ENCODE peak calls at places on chromosomes 3 and 15, in five cellular contexts. E is H9, K is mesenchymal stem cell, W is H1, V is neuronal stem cell. L is an unnamed sample. For H3K4me1, the result is how much of the 10 kb centered on the place peaks cover.

GRCh38 chr3:21466491-21466890 is 284.5 kb downstream of the ZNF385D start:
- DNase-seq in K (no peak), E (no peak), W (no peak), V (no peak), L (no peak)

GRCh38 chr15:101676965-101677364 is 24.8 kb upstream of the TM2D3 start:
- DNase-seq in V (no peak), E (no peak), W (no peak), K (peak), L (no peak)

GRCh38 chr3:172259191-172259590 is 189.1 kb downstream of the GHSR start:
- DNase-seq in E (no peak), W (no peak), K (no peak), V (no peak), L (peak)

GRCh38 chr3:8629151-8630021 is 15.2 kb downstream of the SSUH2 start:
- DNase-seq in K (peak), E (no peak), W (no peak), V (no peak), L (peak)

GRCh38 chr15:74768771-74769342 is 13.0 kb upstream of the CSK start:
- DNase-seq in K (peak), V (no peak), E (peak), W (peak), L (peak)

GRCh38 chr3:46080124-46080991 is 53.1 kb upstream of the XCR1 start:
- DNase-seq in V (no peak), K (no peak), W (no peak), E (no peak), L (no peak)

GRCh38 chr3:156675744-156676466 is 1.5 kb downstream of the TIPARP start:
- DNase-seq in V (no peak), E (no peak), W (no peak), K (peak), L (peak)

GRCh38 chr3:133914839-133915600 is 19.3 kb upstream of the RAB6B start:
- DNase-seq in E (no peak), W (no peak), V (no peak), K (no peak), L (no peak)

GRCh38 chr15:91496754-91497691 is 356.5 kb upstream of the SLCO3A1 start:
- DNase-seq in V (no peak), K (no peak), E (no peak), W (no peak), L (no peak)

GRCh38 chr3:57184516-57184915 is 15.3 kb downstream of the HESX1 start:
- DNase-seq in K (peak), V (no peak), W (no peak), E (no peak), L (no peak)

GRCh38 chr3:144375122-144375521 is 403.5 kb downstream of the DIPK2A start:
- DNase-seq in E (no peak), V (no peak), W (no peak), K (no peak), L (no peak)

GRCh38 chr15:51144021-51144532 is 49.4 kb upstream of the TNFAIP8L3 start:
- DNase-seq in K (peak), W (no peak), V (no peak), E (no peak), L (peak)

DNA sequence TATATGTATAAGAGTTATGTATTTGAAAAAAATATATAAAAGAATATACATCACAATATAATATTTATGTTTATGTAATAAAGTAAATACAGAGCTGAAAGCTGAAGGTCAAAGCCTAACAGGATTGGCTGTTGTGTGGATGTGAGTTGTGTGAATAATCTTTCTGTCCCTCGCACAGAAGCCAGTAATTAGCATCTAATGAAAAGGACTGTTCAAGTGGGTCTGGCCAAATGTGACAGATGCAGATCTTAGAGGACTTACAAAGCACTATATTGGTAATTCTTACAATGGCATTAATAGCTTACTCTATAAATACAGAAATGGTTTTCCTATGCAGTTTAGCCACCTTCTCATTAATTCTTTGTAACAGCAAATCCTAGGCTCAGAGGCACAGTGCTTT is 2.4 kb downstream of the MKRN3 start:
- DNase-seq in W (no peak), K (no peak), E (no peak), V (no peak), L (no peak)
- H2BK12ac ChIP-seq in W (no peak), K (no peak), E (no peak), V (no peak), L (no peak)

DNA sequence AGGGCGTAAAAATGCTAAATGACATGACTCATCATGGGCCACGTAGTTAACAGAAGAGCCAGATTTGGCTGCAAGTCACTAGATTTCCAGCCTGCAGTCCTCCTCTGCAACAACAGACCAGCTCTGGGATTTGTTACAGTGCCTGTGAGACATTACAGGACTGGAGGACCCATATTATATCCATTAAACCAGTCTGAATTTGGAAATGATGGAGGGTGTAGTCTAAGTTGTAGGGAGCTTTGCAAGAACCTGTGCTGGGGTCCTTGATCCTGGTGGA is 10.8 kb downstream of the ZNF774 start:
- DNase-seq in V (no peak), W (no peak), K (peak), E (no peak), L (no peak)
- H3K4ac ChIP-seq in V (no peak), W (no peak), K (no peak), E (no peak), L (no peak)

GRCh38 chr15:28919679-28920655 is 34.2 kb downstream of the APBA2 start:
- DNase-seq in E (no peak), W (no peak), V (no peak), K (no peak), L (no peak)
- H3K4me1 ChIP-seq in E (under half), W (under half), V (under half), K (under half), L (under half)

GRCh38 chr3:177481329-177481728 is 284.0 kb upstream of the TBL1XR1 start:
- DNase-seq in E (no peak), V (no peak), K (no peak), W (no peak), L (no peak)

GRCh38 chr3:177484206-177484605 is 286.9 kb upstream of the TBL1XR1 start:
- DNase-seq in W (no peak), E (no peak), V (no peak), K (no peak), L (no peak)

GRCh38 chr3:177482048-177482741 is 284.9 kb upstream of the TBL1XR1 start:
- DNase-seq in E (no peak), K (no peak), W (no peak), V (no peak), L (no peak)

GRCh38 chr3:177484926-177485325 is 287.6 kb upstream of the TBL1XR1 start:
- DNase-seq in W (no peak), V (no peak), E (no peak), K (no peak), L (no peak)

GRCh38 chr3:177483182-177483967 is 286.1 kb upstream of the TBL1XR1 start:
- DNase-seq in V (no peak), E (peak), W (no peak), K (no peak), L (no peak)
- H2BK12ac ChIP-seq in V (no peak), E (no peak), W (no peak), K (no peak), L (no peak)

GRCh38 chr3:73511555-73511954 is 113.2 kb downstream of the PDZRN3 start:
- DNase-seq in V (no peak), K (no peak), E (peak), W (no peak), L (no peak)

GRCh38 chr3:73513260-73513659 is 111.5 kb downstream of the PDZRN3 start:
- DNase-seq in W (no peak), E (no peak), V (no peak), K (no peak), L (no peak)

GRCh38 chr3:73520931-73521461 is 103.7 kb downstream of the PDZRN3 start:
- DNase-seq in W (no peak), V (no peak), E (no peak), K (no peak), L (no peak)

GRCh38 chr3:73512095-73512494 is 112.6 kb downstream of the PDZRN3 start:
- DNase-seq in K (peak), E (no peak), V (no peak), W (no peak), L (no peak)

GRCh38 chr3:73516656-73517055 is 108.1 kb downstream of the PDZRN3 start:
- DNase-seq in W (no peak), K (no peak), V (no peak), E (no peak), L (no peak)
- H3K4ac ChIP-seq in W (no peak), K (no peak), V (no peak), E (no peak), L (no peak)

GRCh38 chr3:123392871-123393620 is 55.8 kb downstream of the ADCY5 start:
- DNase-seq in K (no peak), W (no peak), E (no peak), V (no peak), L (peak)

GRCh38 chr3:123397050-123397590 is 51.8 kb downstream of the ADCY5 start:
- DNase-seq in E (no peak), V (no peak), K (no peak), W (no peak), L (no peak)

GRCh38 chr3:123396171-123397049 is 52.5 kb downstream of the ADCY5 start:
- DNase-seq in W (no peak), E (no peak), V (no peak), K (no peak), L (peak)

GRCh38 chr3:123394391-123395022 is 54.4 kb downstream of the ADCY5 start:
- DNase-seq in K (no peak), V (no peak), W (no peak), E (no peak), L (no peak)

DNA sequence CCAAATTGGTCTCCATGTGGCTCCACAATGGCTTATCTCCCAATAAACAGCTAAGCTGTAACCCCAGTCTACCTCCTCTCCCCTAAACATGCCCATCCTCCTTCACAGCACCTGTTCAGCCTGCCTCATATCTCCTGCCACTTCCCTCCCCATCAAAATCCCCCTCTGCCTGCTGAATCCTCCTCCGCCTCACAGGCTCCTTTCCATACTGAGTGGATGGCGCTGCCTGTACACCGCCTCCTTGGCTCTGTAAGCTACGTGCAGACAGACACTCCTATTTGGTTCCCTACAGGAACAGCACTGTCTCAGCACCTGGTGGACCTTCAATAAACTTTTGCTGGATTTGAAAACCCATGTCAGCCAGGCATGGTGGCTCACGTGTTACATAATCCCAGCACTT is 53.7 kb downstream of the ADCY5 start:
- DNase-seq in K (no peak), E (no peak), W (no peak), V (no peak), L (no peak)
- H3K4me1 ChIP-seq in K (under half), E (under half), W (under half), V (under half), L (under half)

GRCh38 chr15:62756995-62757360 is 285.6 kb upstream of the TPM1 start:
- DNase-seq in E (no peak), V (no peak), K (no peak), W (no peak), L (no peak)

GRCh38 chr15:62756326-62756994 is 286.1 kb upstream of the TPM1 start:
- DNase-seq in K (no peak), E (no peak), W (no peak), V (no peak), L (no peak)

GRCh38 chr15:62752687-62753517 is 289.6 kb upstream of the TPM1 start:
- DNase-seq in V (no peak), K (no peak), E (no peak), W (no peak), L (no peak)

GRCh38 chr15:62750471-62750870 is 292.1 kb upstream of the TPM1 start:
- DNase-seq in V (no peak), K (no peak), E (no peak), W (no peak), L (no peak)

DNA sequence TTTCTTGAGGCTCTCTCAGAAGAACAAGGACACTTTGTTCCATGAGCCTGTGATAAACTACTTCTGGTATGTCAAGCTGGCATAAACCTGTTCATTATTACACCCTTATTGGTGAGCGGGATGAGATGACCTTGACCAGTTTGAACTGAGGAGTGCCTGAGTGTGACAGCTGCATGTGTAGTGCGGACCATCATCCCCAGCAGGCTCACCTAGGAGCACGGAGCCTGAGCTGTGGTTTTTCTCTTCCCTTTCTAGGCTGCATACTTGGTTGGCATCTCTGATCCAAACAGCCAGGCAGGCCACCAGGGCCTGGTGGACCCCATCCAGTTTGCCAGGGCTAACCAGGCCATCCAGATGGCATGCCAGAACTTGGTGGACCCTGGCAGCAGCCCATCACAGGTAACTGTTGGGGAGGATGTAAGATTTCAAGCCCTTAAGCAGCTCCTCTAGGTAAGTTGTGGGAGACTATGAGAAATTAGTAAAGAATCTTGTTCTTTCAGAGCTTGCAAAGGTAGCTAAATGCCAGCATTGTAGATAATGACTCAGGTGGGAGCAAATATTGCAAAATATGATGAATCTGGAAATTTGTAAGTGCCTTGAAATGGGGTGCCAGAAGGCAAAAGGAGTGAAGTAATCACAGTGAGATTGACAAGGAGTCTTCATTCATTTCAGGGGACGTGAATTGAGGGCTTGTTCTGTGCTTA is 288.9 kb upstream of the TPM1 start:
- DNase-seq in W (no peak), K (no peak), V (no peak), E (no peak), L (peak)
- H2BK12ac ChIP-seq in W (no peak), K (no peak), V (no peak), E (no peak), L (no peak)

GRCh38 chr3:48617559-48617958 is 4.0 kb downstream of the TMEM89 start:
- DNase-seq in W (no peak), E (no peak), K (no peak), V (no peak), L (no peak)

GRCh38 chr3:48623851-48624547 is 2.4 kb upstream of the TMEM89 start:
- DNase-seq in V (no peak), E (no peak), K (no peak), W (no peak), L (no peak)

GRCh38 chr3:48624767-48625166 is 3.2 kb upstream of the TMEM89 start:
- DNase-seq in E (no peak), V (no peak), K (no peak), W (no peak), L (no peak)

GRCh38 chr3:48619541-48620524 is 1.7 kb downstream of the TMEM89 start:
- DNase-seq in V (no peak), E (no peak), K (no peak), W (no peak), L (no peak)

DNA sequence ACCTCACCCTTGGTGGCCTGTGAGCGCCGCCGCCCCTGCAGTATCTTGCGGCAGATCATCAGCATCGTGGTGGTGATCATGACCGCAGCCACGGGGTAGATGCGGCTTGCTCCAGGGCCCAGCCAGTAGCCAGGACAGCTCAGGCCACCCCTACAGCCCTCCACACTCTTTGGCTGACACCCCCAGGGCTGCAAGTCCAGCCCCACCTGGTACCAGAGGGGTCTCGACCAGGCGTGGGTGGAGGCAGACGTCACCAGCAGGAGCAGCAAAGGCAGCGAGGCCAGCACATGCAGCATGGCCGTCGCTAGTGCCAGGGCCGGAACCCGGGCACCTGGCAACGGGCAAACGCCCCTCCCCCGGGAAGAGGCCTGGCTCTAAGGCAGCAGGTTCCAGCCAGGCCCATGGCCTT is at the start of gene TMEM89:
- DNase-seq in V (no peak), W (no peak), K (no peak), E (no peak), L (no peak)
- H3K4ac ChIP-seq in V (no peak), W (no peak), K (no peak), E (no peak), L (no peak)